ENCODE peak calls at places on chromosomes 7 and 10, in ten cellular contexts. J, G, Y, B, P, R, K, I, Z and S are unnamed samples.

GRCh38 chr10:46520381-46520780 is 36.1 kb downstream of the GPRIN2 start:
- DNase-seq in R (no peak), Y (no peak), I (no peak), Z (no peak), B (no peak), K (peak), J (peak), P (peak), G (no peak), S (no peak)

GRCh38 chr10:45398595-45398994 is 24.6 kb downstream of the ALOX5 start:
- DNase-seq in I (no peak), B (no peak), P (no peak), K (no peak), G (no peak), Z (no peak), R (no peak), J (no peak), Y (no peak), S (no peak)

GRCh38 chr7:102453319-102453718 is 11.3 kb downstream of the ALKBH4 start:
- DNase-seq in G (no peak), R (no peak), P (no peak), I (no peak), Y (no peak), K (no peak), B (no peak), J (no peak), Z (no peak), S (no peak)

GRCh38 chr7:127657500-127657899 is 5.5 kb downstream of the SND1 start:
- DNase-seq in P (no peak), J (no peak), Y (no peak), B (no peak), Z (no peak), R (no peak), I (no peak), G (no peak), K (no peak), S (no peak)

GRCh38 chr10:113680172-113681111 is 730 bp downstream of the CASP7 start:
- DNase-seq in P (no peak), B (peak), R (peak), Z (peak), K (peak), I (peak), Y (no peak), J (peak), G (peak), S (no peak)

GRCh38 chr7:147170341-147171012 is 1053.9 kb downstream of the CNTNAP2 start:
- DNase-seq in B (no peak), I (no peak), P (no peak), Z (no peak), R (no peak), J (no peak), G (no peak), K (no peak), Y (no peak), S (no peak)

GRCh38 chr10:32049113-32049512 is 7.1 kb downstream of the KIF5B start:
- DNase-seq in Z (no peak), K (no peak), G (no peak), J (no peak), R (no peak), Y (no peak), B (no peak), I (no peak), P (no peak), S (no peak)

GRCh38 chr10:124418726-124419501 is at the start of gene OAT:
- DNase-seq in R (peak), P (peak), Z (peak), G (peak), J (peak), B (peak), K (peak), I (peak), Y (peak), S (peak)

GRCh38 chr10:104441601-104442000 is 88.0 kb downstream of the CFAP58 start:
- DNase-seq in J (no peak), Z (no peak), G (no peak), I (no peak), Y (no peak), R (no peak), K (no peak), B (no peak), P (no peak), S (no peak)

GRCh38 chr10:65949543-65949942 is 976.3 kb upstream of the LRRTM3 start:
- DNase-seq in Z (no peak), I (no peak), K (no peak), J (no peak), B (no peak), G (no peak), R (no peak), P (no peak), Y (no peak), S (no peak)

GRCh38 chr7:50731703-50732582 is 50.8 kb downstream of the GRB10 start:
- DNase-seq in I (no peak), J (no peak), R (no peak), G (no peak), K (no peak), P (no peak), Y (no peak), Z (no peak), B (no peak), S (no peak)

GRCh38 chr10:28291881-28292297 is 11.0 kb downstream of the MPP7 start:
- DNase-seq in P (no peak), Y (no peak), J (peak), Z (no peak), K (no peak), R (no peak), I (no peak), B (no peak), G (no peak), S (no peak)

GRCh38 chr7:85681241-85681640 is 494.4 kb upstream of the SEMA3D start:
- DNase-seq in K (no peak), Y (no peak), J (no peak), I (no peak), Z (no peak), G (no peak), P (no peak), B (no peak), R (no peak), S (no peak)

GRCh38 chr7:100720645-100721504 is 607 bp downstream of the EPO start:
- DNase-seq in J (no peak), I (no peak), Y (no peak), R (no peak), K (no peak), P (no peak), B (no peak), Z (no peak), G (no peak), S (no peak)

GRCh38 chr10:116011929-116012328 is 261.1 kb downstream of the GFRA1 start:
- DNase-seq in B (no peak), K (no peak), Y (no peak), J (no peak), G (no peak), I (no peak), Z (no peak), P (no peak), R (no peak), S (no peak)

GRCh38 chr10:78829570-78829969 is 239.2 kb upstream of the ZMIZ1 start:
- DNase-seq in R (no peak), G (no peak), P (no peak), B (no peak), J (no peak), Y (no peak), I (no peak), Z (no peak), K (no peak), S (no peak)

GRCh38 chr10:61313460-61313859 is 139.7 kb downstream of the TMEM26 start:
- DNase-seq in B (no peak), R (no peak), J (no peak), Z (no peak), G (no peak), I (no peak), Y (no peak), K (no peak), P (no peak), S (peak)

GRCh38 chr10:85527610-85528317 is 838.8 kb downstream of the GRID1 start:
- DNase-seq in G (no peak), Y (no peak), Z (no peak), J (no peak), P (no peak), I (no peak), K (no peak), R (no peak), B (no peak), S (no peak)

GRCh38 chr10:124319926-124320391 is 98.8 kb downstream of the OAT start:
- DNase-seq in J (no peak), Z (no peak), K (no peak), B (no peak), I (no peak), G (no peak), R (no peak), P (no peak), Y (no peak), S (no peak)